ENCODE peak calls at places on chromosomes 6 and 20, in ten cellular contexts. N is AG10803; T is H4; Q is SJSA1; Y is neural crest cell; Z is LoVo; F is naive thymus-derived CD4-positive, alpha-beta T cell; S is hepatocyte; U is 8988T; X is uterus. I is an unnamed sample.

GRCh38 chr20:50427740-50428462 is 82.3 kb upstream of the PTPN1 start:
- DNase-seq in N (peak), T (no peak), Q (no peak), Y (no peak), Z (no peak), F (no peak), S (no peak), U (no peak), X (peak), I (no peak)

GRCh38 chr6:154822947-154823558 is 89.8 kb downstream of the SCAF8 start:
- DNase-seq in N (no peak), T (no peak), Q (no peak), Y (no peak), Z (no peak), F (no peak), S (no peak), U (no peak), X (no peak), I (peak)

GRCh38 chr6:154213782-154214181 is 142.8 kb downstream of the IPCEF1 start:
- DNase-seq in N (no peak), T (no peak), Q (no peak), Y (no peak), Z (no peak), F (no peak), S (no peak), U (no peak), X (no peak), I (no peak)

GRCh38 chr20:17875981-17876385 is 92.6 kb downstream of the SNX5 start:
- DNase-seq in N (no peak), T (no peak), Q (no peak), Y (no peak), Z (no peak), F (no peak), S (peak), U (no peak), X (no peak), I (no peak)

GRCh38 chr6:134425521-134426316 is 107.8 kb upstream of the SGK1 start:
- DNase-seq in N (no peak), T (peak), Q (peak), Y (no peak), Z (no peak), F (no peak), S (no peak), U (no peak), X (no peak), I (no peak)

GRCh38 chr6:158047120-158047518 is 65.5 kb downstream of the SYNJ2 start:
- DNase-seq in N (peak), T (no peak), Q (no peak), Y (no peak), Z (peak), F (no peak), S (peak), U (no peak), X (no peak), I (peak)

GRCh38 chr20:63830821-63831593 is at the start of gene ZBTB46:
- DNase-seq in N (peak), T (no peak), Q (no peak), Y (no peak), Z (peak), F (no peak), S (peak), U (peak), X (peak), I (peak)

GRCh38 chr20:52937701-52938100 is 34.5 kb upstream of the TSHZ2 start:
- DNase-seq in N (peak), T (peak), Q (no peak), Y (no peak), Z (no peak), F (no peak), S (no peak), U (no peak), X (no peak), I (no peak)

GRCh38 chr6:16764188-16764950 is 3.1 kb upstream of the ATXN1 start:
- DNase-seq in N (peak), T (peak), Q (peak), Y (no peak), Z (no peak), F (no peak), S (peak), U (no peak), X (no peak), I (peak)

GRCh38 chr6:117482240-117483003 is at the start of gene DCBLD1:
- DNase-seq in N (peak), T (peak), Q (peak), Y (peak), Z (peak), F (peak), S (peak), U (peak), X (peak), I (peak)

GRCh38 chr6:91045152-91045551 is 458.3 kb upstream of the MAP3K7 start:
- DNase-seq in N (no peak), T (peak), Q (no peak), Y (no peak), Z (no peak), F (no peak), S (no peak), U (no peak), X (no peak), I (peak)

GRCh38 chr6:71533939-71534379 is 245.3 kb downstream of the OGFRL1 start:
- DNase-seq in N (peak), T (no peak), Q (no peak), Y (peak), Z (peak), F (no peak), S (peak), U (no peak), X (no peak), I (peak)

GRCh38 chr6:139801571-139802321 is 427.3 kb upstream of the CITED2 start:
- DNase-seq in N (peak), T (no peak), Q (no peak), Y (no peak), Z (no peak), F (no peak), S (peak), U (no peak), X (no peak), I (peak)

GRCh38 chr6:83062225-83062624 is 3.4 kb downstream of the UBE3D start:
- DNase-seq in N (peak), T (no peak), Q (peak), Y (no peak), Z (no peak), F (no peak), S (no peak), U (no peak), X (no peak), I (no peak)

GRCh38 chr6:170031684-170032121 is 259.2 kb downstream of the DLL1 start:
- DNase-seq in N (no peak), T (peak), Q (no peak), Y (no peak), Z (no peak), F (no peak), S (no peak), U (no peak), X (peak), I (no peak)

GRCh38 chr6:83429857-83430605 is 820 bp downstream of the ME1 start:
- DNase-seq in N (peak), T (peak), Q (peak), Y (peak), Z (peak), F (no peak), S (peak), U (no peak), X (no peak), I (peak)

GRCh38 chr6:27545271-27546046 is 72.6 kb upstream of the ZNF184 start:
- DNase-seq in N (peak), T (no peak), Q (no peak), Y (peak), Z (peak), F (no peak), S (peak), U (no peak), X (no peak), I (peak)

GRCh38 chr20:42721923-42722322 is 467.8 kb downstream of the PTPRT start:
- DNase-seq in N (no peak), T (no peak), Q (no peak), Y (no peak), Z (no peak), F (no peak), S (no peak), U (no peak), X (no peak), I (no peak)

GRCh38 chr6:56927538-56928453 is 27.1 kb upstream of the BEND6 start:
- DNase-seq in N (no peak), T (no peak), Q (no peak), Y (no peak), Z (no peak), F (no peak), S (no peak), U (no peak), X (no peak), I (no peak)

GRCh38 chr6:90199900-90200299 is 96.7 kb downstream of the BACH2 start:
- DNase-seq in N (no peak), T (peak), Q (no peak), Y (no peak), Z (no peak), F (no peak), S (no peak), U (no peak), X (no peak), I (no peak)

I was measured in myocyte.